ENCODE peak calls at places on chromosomes 1 and 21, in eight cellular contexts. W is amniotic stem cell; M is thoracic aorta; O is fibroblast of mammary gland; F is stimulated activated CD4-positive, alpha-beta T cell treated with anti-CD3 and anti-CD28 coated beads, Interleukin-12 subunit alpha, Interleukin-12 subunit beta, amount 100 ng/mL, for 24 hours; V is stomach; Q is GF-D8; J is AG04449. S is an unnamed sample.

GRCh38 chr1:155873860-155874259 is 14.5 kb downstream of the SYT11 start:
- DNase-seq in W (no peak), M (no peak), O (peak; percentile 47), F (no peak), V (no peak), Q (no peak), J (no peak), S (peak; percentile 38)

GRCh38 chr1:204591473-204592090 is 75.4 kb downstream of the MDM4 start:
- DNase-seq in W (no peak), M (no peak), O (peak; percentile 63), F (no peak), V (no peak), Q (no peak), J (no peak), S (no peak)

GRCh38 chr1:15014521-15014920 is 139.0 kb upstream of the TMEM51 start:
- DNase-seq in W (no peak), M (no peak), O (no peak), F (no peak), V (no peak), Q (no peak), J (no peak), S (no peak)

GRCh38 chr1:182217967-182218366 is 156.5 kb upstream of the ZNF648 start:
- DNase-seq in W (no peak), M (no peak), O (peak; percentile 76), F (no peak), V (no peak), Q (no peak), J (no peak), S (no peak)

GRCh38 chr1:62325076-62325475 is 5.8 kb upstream of the KANK4 start:
- DNase-seq in W (peak; percentile 43), M (no peak), O (peak; percentile 65), F (no peak), V (no peak), Q (no peak), J (no peak), S (no peak)

GRCh38 chr21:22374218-22374969 is 1376.2 kb downstream of the NCAM2 start:
- DNase-seq in W (no peak), M (no peak), O (no peak), F (no peak), V (no peak), Q (no peak), J (no peak), S (no peak)

GRCh38 chr1:198042168-198042567 is 114.6 kb upstream of the NEK7 start:
- DNase-seq in W (no peak), M (no peak), O (no peak), F (no peak), V (no peak), Q (no peak), J (no peak), S (no peak)

GRCh38 chr1:27572679-27573426 is 31.1 kb downstream of the AHDC1 start:
- DNase-seq in W (no peak), M (no peak), O (peak; percentile 47), F (no peak), V (no peak), Q (no peak), J (no peak), S (no peak)

GRCh38 chr21:16815228-16815627 is 697.6 kb upstream of the CXADR start:
- DNase-seq in W (no peak), M (no peak), O (no peak), F (no peak), V (no peak), Q (no peak), J (no peak), S (no peak)

S was measured in HFF-Myc.